ENCODE peak calls at places on chromosomes 13 and 19, in five cellular contexts. C is upper lobe of left lung, Q is GM12878, X is HepG2, T is A549. D is an unnamed sample.

GRCh38 chr13:46982856-46983582 is 86.2 kb upstream of the HTR2A start:
- ATAC-seq in X (no peak), C (no peak), Q (peak; percentile 98), T (no peak), D (no peak)

GRCh38 chr13:109758937-109759480 is 27.4 kb downstream of the IRS2 start:
- ATAC-seq in Q (no peak), T (peak; percentile 22), X (no peak), C (no peak), D (no peak)

GRCh38 chr19:49881672-49882394 is 4.3 kb downstream of the TBC1D17 start:
- ATAC-seq in C (no peak), Q (no peak), X (no peak), T (no peak), D (no peak)

GRCh38 chr13:30466358-30466714 is 600 bp upstream of the HMGB1 start:
- ATAC-seq in T (peak; percentile 24), Q (peak; percentile 30), X (peak; percentile 6), C (no peak), D (no peak)

GRCh38 chr13:109096101-109096500 is 466.7 kb downstream of the MYO16 start:
- ATAC-seq in X (no peak), C (no peak), Q (no peak), T (no peak), D (no peak)

GRCh38 chr13:95494082-95494681 is 58.3 kb upstream of the CLDN10 start:
- ATAC-seq in X (peak; percentile 70), C (no peak), T (peak; percentile 77), Q (peak; percentile 76), D (no peak)

GRCh38 chr13:28716511-28716910 is 2.3 kb downstream of the SLC46A3 start:
- ATAC-seq in C (no peak), Q (no peak), T (no peak), X (no peak), D (no peak)

GRCh38 chr13:40340368-40341085 is 325.9 kb downstream of the FOXO1 start:
- ATAC-seq in T (no peak), Q (no peak), C (no peak), X (no peak), D (no peak)

GRCh38 chr19:34669305-34669704 is 7.7 kb downstream of the SCGB2B2 start:
- ATAC-seq in C (no peak), X (no peak), Q (no peak), T (no peak), D (no peak)

GRCh38 chr13:107867701-107868661 is 347.4 kb downstream of the LIG4 start:
- ATAC-seq in T (peak; percentile 87), C (peak; percentile 36), Q (no peak), X (peak; percentile 80), D (peak; percentile 23)

DNA sequence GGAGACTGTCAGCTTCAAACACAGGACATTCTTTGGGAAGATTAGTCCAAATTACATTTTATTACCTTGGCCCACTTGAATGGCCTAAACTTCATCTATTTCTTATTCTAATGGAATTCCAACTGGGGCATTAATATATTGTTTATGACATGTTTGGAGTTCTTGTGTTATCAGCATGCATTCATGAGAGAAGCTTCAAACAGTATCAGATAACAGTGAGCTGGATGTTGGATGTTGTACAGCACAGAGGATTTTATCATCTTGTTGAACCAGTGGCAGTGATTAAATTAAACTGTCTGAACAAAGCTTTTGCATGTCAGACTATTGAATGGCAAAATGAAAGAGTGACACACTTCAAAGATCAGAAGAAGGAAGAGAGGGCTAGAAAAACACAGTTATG is 50.0 kb downstream of the MZT1 start:
- ATAC-seq in Q (no peak), X (no peak), C (no peak), T (no peak), D (no peak)
- TF ChIP-seq EP300 in Q (no peak), X (no peak), C (no peak), T (no peak), D (no peak)

DNA sequence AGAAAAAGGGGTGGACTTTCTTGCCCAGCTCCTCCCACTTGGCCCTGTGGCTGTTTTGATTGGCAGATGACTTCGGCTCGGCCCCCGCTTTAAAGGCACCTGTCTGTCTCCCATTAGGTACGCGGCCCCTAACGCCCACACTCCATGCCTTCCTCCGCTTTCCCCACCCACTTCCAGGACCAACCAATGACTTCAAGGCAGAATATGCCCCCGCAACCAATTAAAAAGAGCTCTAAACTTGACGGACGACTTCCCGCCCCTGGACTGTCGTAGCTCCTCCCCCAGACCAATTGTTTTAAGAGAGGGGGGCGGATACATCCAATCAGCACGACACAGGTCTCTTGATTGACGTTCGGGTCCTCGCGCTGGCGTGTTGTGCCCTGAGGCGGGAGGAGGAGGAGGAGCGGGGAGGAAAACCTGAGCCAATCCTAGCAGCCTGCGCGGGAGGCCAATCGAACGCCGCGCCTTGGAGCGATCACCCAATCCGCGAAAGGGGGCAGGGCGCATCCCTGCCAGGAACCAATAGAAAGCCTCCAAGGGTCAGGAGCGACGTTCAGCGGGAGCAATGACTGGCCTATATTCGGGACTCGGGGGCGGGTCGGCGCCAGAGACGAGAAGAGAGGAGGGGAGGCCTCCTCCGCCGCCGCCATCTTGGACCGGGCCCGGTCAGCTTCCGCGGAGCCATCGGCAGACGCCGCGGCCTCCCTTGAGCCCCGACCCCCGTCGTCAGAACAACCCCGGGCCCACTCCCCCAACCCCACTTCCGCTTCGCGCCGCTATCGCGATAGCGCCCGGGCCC is at the start of gene CNOT3:
- ATAC-seq in Q (peak; percentile 92), T (peak; percentile 92), C (peak; percentile 95), X (peak; percentile 88), D (peak; percentile 94)
- TF ChIP-seq EP300 in Q (no peak), T (no peak), C (no peak), X (no peak), D (no peak)

GRCh38 chr19:16573925-16574324 is 1.7 kb upstream of the SLC35E1 start:
- ATAC-seq in Q (no peak), C (no peak), X (no peak), T (no peak), D (no peak)

GRCh38 chr19:16571689-16572331 is 405 bp downstream of the SLC35E1 start:
- ATAC-seq in Q (peak; percentile 33), C (peak; percentile 10), T (no peak), X (peak; percentile 2), D (peak; percentile 44)

GRCh38 chr19:16573296-16573695 is 1.1 kb upstream of the SLC35E1 start:
- ATAC-seq in X (no peak), T (no peak), C (no peak), Q (no peak), D (no peak)

GRCh38 chr19:16571283-16571682 is 932 bp downstream of the SLC35E1 start:
- ATAC-seq in C (peak; percentile 11), T (no peak), X (no peak), Q (no peak), D (no peak)

GRCh38 chr19:16572332-16573211 is at the start of gene SLC35E1:
- ATAC-seq in C (peak; percentile 96), Q (peak; percentile 97), X (peak; percentile 97), T (peak; percentile 98), D (peak; percentile 97)
- TF ChIP-seq EP300 in C (peak; percentile 91), Q (no peak), X (no peak), T (no peak), D (no peak)

GRCh38 chr13:98697833-98698232 is 54.6 kb downstream of the SLC15A1 start:
- ATAC-seq in X (no peak), Q (no peak), C (no peak), T (no peak), D (no peak)
- TF ChIP-seq EP300 in X (no peak), Q (no peak), C (no peak), T (no peak), D (no peak)

GRCh38 chr19:57056972-57057371 is 62.8 kb upstream of the USP29 start:
- ATAC-seq in C (no peak), Q (no peak), T (no peak), X (no peak), D (peak; percentile 80)
- TF ChIP-seq EP300 in C (no peak), Q (no peak), T (no peak), X (no peak), D (no peak)

DNA sequence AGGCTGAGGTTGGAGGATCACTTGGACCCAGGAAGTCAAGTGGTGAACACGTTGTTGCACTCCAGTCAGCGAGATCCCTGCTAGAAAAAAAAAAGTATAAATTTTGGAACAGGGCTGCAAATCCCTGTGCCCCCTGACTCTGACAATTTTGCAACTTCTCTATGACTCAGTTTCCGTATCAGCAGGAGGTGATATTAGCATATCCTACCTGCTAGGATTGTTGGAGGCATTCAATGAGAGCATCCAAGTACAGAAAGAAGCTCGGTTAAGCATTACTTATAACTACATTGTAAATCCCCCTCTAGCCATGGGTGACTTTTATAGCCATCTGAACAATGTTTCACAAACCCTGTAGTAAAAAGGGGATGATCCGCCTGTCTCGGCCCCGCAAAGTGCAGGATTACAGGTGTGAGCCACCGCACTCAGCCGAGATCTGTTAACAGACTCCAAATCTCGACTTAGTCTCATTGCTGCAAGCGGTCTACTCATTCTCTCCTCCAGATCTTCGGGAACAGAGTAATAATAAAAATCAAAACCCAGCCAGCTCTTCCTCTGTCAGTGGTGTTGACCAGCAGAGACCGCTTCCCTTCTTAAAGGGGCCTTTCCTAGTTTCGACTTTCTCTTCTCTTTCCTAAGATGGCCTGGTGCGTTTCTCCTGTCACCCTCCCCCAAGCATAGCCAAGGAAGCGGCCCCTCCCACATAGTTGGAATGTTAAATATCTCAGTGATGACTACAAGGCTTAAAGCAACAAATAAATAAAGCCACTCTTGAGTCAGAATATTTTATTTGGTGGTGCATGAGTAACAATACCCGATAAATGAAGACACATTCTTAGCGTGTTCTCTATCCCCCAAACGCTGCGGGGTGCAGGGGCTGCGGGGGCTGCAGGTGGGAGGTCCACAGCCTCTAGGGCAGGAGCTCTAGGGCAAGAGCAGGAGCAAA is 10.3 kb upstream of the BICRA start:
- ATAC-seq in T (peak; percentile 64), Q (no peak), X (no peak), C (peak; percentile 63), D (peak; percentile 62)
- TF ChIP-seq EP300 in T (no peak), Q (no peak), X (no peak), C (no peak), D (no peak)

GRCh38 chr19:12800873-12801465 is 631 bp downstream of the PRDX2 start:
- ATAC-seq in Q (peak; percentile 36), T (no peak), X (peak; percentile 47), C (peak; percentile 33), D (peak; percentile 25)

GRCh38 chr19:12802267-12803106 is 618 bp downstream of the THSD8 start:
- ATAC-seq in T (no peak), C (no peak), Q (no peak), X (no peak), D (no peak)

GRCh38 chr19:12804051-12804450 is 2.2 kb downstream of the THSD8 start:
- ATAC-seq in C (no peak), Q (no peak), X (no peak), T (no peak), D (no peak)

GRCh38 chr19:12801466-12802266 is at the start of the genes PRDX2 and THSD8:
- ATAC-seq in C (peak; percentile 87), Q (peak; percentile 83), T (no peak), X (peak; percentile 69), D (peak; percentile 79)

DNA sequence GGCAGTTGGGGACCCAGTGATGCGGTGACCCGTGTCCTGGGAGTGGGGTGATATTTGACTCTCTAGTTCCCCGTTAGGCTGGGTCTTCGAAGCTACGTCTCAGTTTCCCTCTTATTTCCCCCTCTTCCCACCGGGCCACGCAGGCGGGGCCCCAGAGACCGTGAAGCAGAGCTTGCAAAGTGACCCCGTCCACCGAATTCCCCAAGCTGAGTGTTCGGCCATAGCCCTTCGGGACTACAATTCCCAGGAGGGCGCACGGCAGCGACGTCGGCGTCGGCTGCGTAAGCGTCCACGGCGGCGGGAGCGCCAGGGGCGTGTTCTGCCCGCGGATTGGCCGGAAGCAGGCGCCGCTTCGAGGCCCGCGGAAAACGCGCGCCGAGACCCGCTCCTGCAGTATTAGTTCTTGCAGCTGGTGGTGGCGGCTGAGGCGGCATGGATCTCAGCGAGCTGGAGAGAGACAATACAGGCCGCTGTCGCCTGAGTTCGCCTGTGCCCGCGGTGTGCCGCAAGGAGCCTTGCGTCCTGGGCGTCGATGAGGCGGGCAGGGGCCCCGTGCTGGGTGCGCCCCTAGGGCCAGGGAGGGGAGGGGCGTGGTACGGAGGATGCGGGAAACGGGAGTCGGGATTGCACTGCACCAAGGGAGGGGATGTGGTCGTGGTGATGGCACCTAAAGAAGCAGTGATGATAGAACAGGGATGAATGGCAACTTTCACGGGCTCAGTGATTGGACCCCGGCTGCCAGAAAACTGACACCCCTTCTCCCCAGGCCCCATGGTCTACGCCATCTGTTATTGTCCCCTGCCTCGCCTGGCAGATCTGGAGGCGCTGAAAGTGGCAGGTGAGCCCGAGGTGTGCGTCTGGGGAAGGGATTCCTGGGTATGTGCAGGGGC is at the start of gene RNASEH2A:
- ATAC-seq in X (peak; percentile 93), Q (peak; percentile 94), C (peak; percentile 93), T (peak; percentile 99), D (peak; percentile 91)
- TF ChIP-seq EP300 in X (no peak), Q (no peak), C (peak; percentile 10), T (no peak), D (no peak)